ENCODE peak calls at places on chromosomes 2 and 18, in six cellular contexts. One of them, this sample, is unnamed.

GRCh38 chr2:234974501-234975385 is 22.9 kb downstream of the SH3BP4 start:
- DNase-seq in activated CD8-positive, alpha-beta memory T cell treated with anti-CD3 and anti-CD28 coated beads, Interleukin-2, amount 50 U/mL, for 48 hours: no peak
- DNase-seq in neural crest cell: no peak
- DNase-seq in left cardiac atrium: peak
- DNase-seq in HT1080: no peak
- DNase-seq in progenitor cell of endocrine pancreas: no peak
- DNase-seq in this sample: no peak

GRCh38 chr2:149224458-149224857 is 105.9 kb upstream of the LYPD6 start:
- DNase-seq in activated CD8-positive, alpha-beta memory T cell treated with anti-CD3 and anti-CD28 coated beads, Interleukin-2, amount 50 U/mL, for 48 hours: no peak
- DNase-seq in neural crest cell: no peak
- DNase-seq in left cardiac atrium: no peak
- DNase-seq in HT1080: no peak
- DNase-seq in progenitor cell of endocrine pancreas: no peak
- DNase-seq in this sample: no peak

GRCh38 chr2:8058652-8059051 is 623.2 kb upstream of the ID2 start:
- DNase-seq in activated CD8-positive, alpha-beta memory T cell treated with anti-CD3 and anti-CD28 coated beads, Interleukin-2, amount 50 U/mL, for 48 hours: no peak
- DNase-seq in neural crest cell: no peak
- DNase-seq in left cardiac atrium: no peak
- DNase-seq in HT1080: no peak
- DNase-seq in progenitor cell of endocrine pancreas: no peak
- DNase-seq in this sample: no peak

GRCh38 chr2:71767663-71768062 is 314.3 kb downstream of the DYSF start:
- DNase-seq in activated CD8-positive, alpha-beta memory T cell treated with anti-CD3 and anti-CD28 coated beads, Interleukin-2, amount 50 U/mL, for 48 hours: no peak
- DNase-seq in neural crest cell: no peak
- DNase-seq in left cardiac atrium: no peak
- DNase-seq in HT1080: no peak
- DNase-seq in progenitor cell of endocrine pancreas: no peak
- DNase-seq in this sample: no peak

GRCh38 chr2:239455436-239456203 is 54.8 kb upstream of the HDAC4 start:
- DNase-seq in activated CD8-positive, alpha-beta memory T cell treated with anti-CD3 and anti-CD28 coated beads, Interleukin-2, amount 50 U/mL, for 48 hours: peak
- DNase-seq in neural crest cell: no peak
- DNase-seq in left cardiac atrium: no peak
- DNase-seq in HT1080: no peak
- DNase-seq in progenitor cell of endocrine pancreas: no peak
- DNase-seq in this sample: no peak

GRCh38 chr2:104405628-104406027 is 448.3 kb upstream of the POU3F3 start:
- DNase-seq in activated CD8-positive, alpha-beta memory T cell treated with anti-CD3 and anti-CD28 coated beads, Interleukin-2, amount 50 U/mL, for 48 hours: no peak
- DNase-seq in neural crest cell: no peak
- DNase-seq in left cardiac atrium: no peak
- DNase-seq in HT1080: no peak
- DNase-seq in progenitor cell of endocrine pancreas: no peak
- DNase-seq in this sample: no peak

GRCh38 chr18:79926715-79927596 is 24.5 kb downstream of the SLC66A2 start:
- DNase-seq in activated CD8-positive, alpha-beta memory T cell treated with anti-CD3 and anti-CD28 coated beads, Interleukin-2, amount 50 U/mL, for 48 hours: peak
- DNase-seq in neural crest cell: no peak
- DNase-seq in left cardiac atrium: no peak
- DNase-seq in HT1080: no peak
- DNase-seq in progenitor cell of endocrine pancreas: no peak
- DNase-seq in this sample: no peak

GRCh38 chr2:66771359-66771978 is 336.5 kb downstream of the MEIS1 start:
- DNase-seq in activated CD8-positive, alpha-beta memory T cell treated with anti-CD3 and anti-CD28 coated beads, Interleukin-2, amount 50 U/mL, for 48 hours: no peak
- DNase-seq in neural crest cell: no peak
- DNase-seq in left cardiac atrium: no peak
- DNase-seq in HT1080: no peak
- DNase-seq in progenitor cell of endocrine pancreas: no peak
- DNase-seq in this sample: no peak